ENCODE peak calls at places on chromosomes 16 and 17, in eight cellular contexts. D is small intestine; F is activated T-cell treated with anti-CD3 and anti-CD28 coated beads for 48 hours; U is posterior cingulate gyrus; A is effector memory CD4-positive, alpha-beta T cell; Q is putamen; B is astrocyte of the hippocampus; W is nucleus accumbens. S is an unnamed sample.
A peak's percentile ranks its signal among the peaks of the same experiment; 100 is the strongest.

GRCh38 chr17:4822835-4823234 is 10.3 kb upstream of the MINK1 start:
- DNase-seq in A (no peak), B (no peak), W (no peak), D (no peak), F (no peak), U (peak; percentile 63), Q (no peak), S (no peak)

GRCh38 chr16:79599837-79600635 is 501 bp downstream of the MAF start:
- DNase-seq in A (peak; percentile 51), U (peak; percentile 92), F (peak; percentile 37), Q (peak; percentile 49), D (peak; percentile 43), W (peak; percentile 72), B (peak; percentile 79), S (peak; percentile 70)

GRCh38 chr16:70430667-70431536 is 8.0 kb downstream of the ST3GAL2 start:
- DNase-seq in A (peak; percentile 28), F (no peak), W (no peak), U (no peak), B (peak; percentile 18), D (peak; percentile 33), Q (no peak), S (no peak)

GRCh38 chr17:31499771-31500554 is 108.5 kb downstream of the RAB11FIP4 start:
- DNase-seq in F (peak; percentile 44), A (no peak), B (peak; percentile 68), W (peak; percentile 79), U (peak; percentile 94), D (no peak), Q (peak; percentile 75), S (no peak)

GRCh38 chr17:40554646-40555295 is 10.5 kb downstream of the CCR7 start:
- DNase-seq in D (no peak), F (no peak), W (no peak), Q (no peak), B (no peak), A (no peak), U (peak; percentile 81), S (peak; percentile 22)

GRCh38 chr17:17416007-17416399 is 60.8 kb upstream of the MED9 start:
- DNase-seq in U (no peak), W (peak; percentile 24), D (peak; percentile 62), A (no peak), Q (no peak), F (no peak), B (peak; percentile 76), S (no peak)

GRCh38 chr17:1367351-1367745 is 32.7 kb downstream of the YWHAE start:
- DNase-seq in W (no peak), B (peak; percentile 80), F (no peak), D (no peak), Q (no peak), U (no peak), A (no peak), S (no peak)

GRCh38 chr17:7763919-7764318 is 46.4 kb downstream of the DNAH2 start:
- DNase-seq in U (peak; percentile 65), W (no peak), A (no peak), F (no peak), D (no peak), B (no peak), Q (no peak), S (no peak)

GRCh38 chr16:67280090-67281015 is 1.0 kb downstream of the PLEKHG4 start:
- DNase-seq in U (peak; percentile 77), B (no peak), Q (no peak), A (no peak), W (no peak), F (no peak), D (no peak), S (no peak)

GRCh38 chr16:8998114-8998513 is 34.4 kb upstream of the USP7 start:
- DNase-seq in D (no peak), W (no peak), Q (no peak), U (no peak), B (no peak), A (no peak), F (no peak), S (no peak)

GRCh38 chr16:9500872-9501271 is 409.4 kb downstream of the HAPSTR1 start:
- DNase-seq in W (no peak), A (no peak), Q (no peak), U (no peak), F (no peak), D (no peak), B (no peak), S (no peak)

GRCh38 chr17:16439867-16440351 is 24.5 kb downstream of the TRPV2 start:
- DNase-seq in U (no peak), F (no peak), B (no peak), W (no peak), Q (no peak), A (peak; percentile 12), D (peak; percentile 62), S (no peak)

GRCh38 chr16:637081-638018 is 1.2 kb upstream of the METTL26 start:
- DNase-seq in B (peak; percentile 37), D (peak; percentile 89), F (peak; percentile 79), U (peak; percentile 98), A (peak; percentile 83), Q (peak; percentile 51), W (peak; percentile 98), S (peak; percentile 93)

GRCh38 chr17:76948726-76949342 is 80.6 kb downstream of the MGAT5B start:
- DNase-seq in D (no peak), B (no peak), A (no peak), W (no peak), U (peak; percentile 89), F (no peak), Q (no peak), S (no peak)

S was measured in left cardiac atrium.